ENCODE peak calls at places on chromosomes 11 and 22, in four cellular contexts. F, L, N and T are unnamed samples.
A peak's percentile ranks its signal among the peaks of the same experiment; 100 is the strongest.

GRCh38 chr11:56027354-56027753 is at the start of gene OR5AS1:
- DNase-seq in F (no peak), L (no peak), N (no peak), T (no peak)

GRCh38 chr11:113001709-113002108 is 40.5 kb downstream of the NCAM1 start:
- DNase-seq in F (no peak), L (no peak), N (no peak), T (no peak)

GRCh38 chr11:125797641-125798040 is 9.7 kb downstream of the PATE3 start:
- DNase-seq in F (no peak), L (no peak), N (no peak), T (no peak)

GRCh38 chr22:30643055-30643875 is 7.7 kb downstream of the SLC35E4 start:
- DNase-seq in F (no peak), L (no peak), N (no peak), T (no peak)

GRCh38 chr22:35728639-35729308 is 11.1 kb downstream of the APOL5 start:
- DNase-seq in F (no peak), L (no peak), N (no peak), T (no peak)

GRCh38 chr11:64021742-64022067 is 14.0 kb upstream of the FLRT1 start:
- DNase-seq in F (no peak), L (peak; percentile 39), N (no peak), T (no peak)

GRCh38 chr11:47899801-47900200 is 51.7 kb upstream of the NUP160 start:
- DNase-seq in F (peak; percentile 54), L (no peak), N (peak; percentile 75), T (no peak)

GRCh38 chr11:119992171-119993051 is 145.5 kb downstream of the TRIM29 start:
- DNase-seq in F (no peak), L (no peak), N (no peak), T (no peak)

GRCh38 chr11:47360341-47360740 is 7.8 kb upstream of the MYBPC3 start:
- DNase-seq in F (no peak), L (no peak), N (no peak), T (no peak)

GRCh38 chr22:24024354-24024753 is 13.2 kb downstream of the CABIN1 start:
- DNase-seq in F (no peak), L (no peak), N (no peak), T (no peak)
- TF ChIP-seq POLR2AphosphoS5 in F (no peak), L (no peak), N (no peak), T (no peak)

DNA sequence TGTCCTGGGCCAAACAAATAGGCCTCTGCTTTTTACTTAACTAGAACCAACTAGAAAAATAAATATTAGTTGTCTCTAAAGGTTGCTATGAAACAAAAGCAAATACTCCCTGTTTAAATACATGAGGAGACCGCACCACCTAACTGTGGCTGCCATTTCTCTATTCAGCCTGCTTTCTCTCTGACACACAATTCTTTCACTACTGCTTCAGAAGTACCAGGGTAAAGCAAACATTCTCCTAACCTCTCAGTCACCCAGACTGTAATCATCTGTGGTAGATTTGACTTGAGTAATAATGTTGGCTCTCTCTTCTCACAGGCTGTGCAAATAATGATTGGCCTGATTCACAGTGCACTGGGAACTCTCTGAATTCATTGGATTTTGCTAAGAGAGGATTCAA is 41.0 kb upstream of the MS4A8 start:
- DNase-seq in F (no peak), L (no peak), N (no peak), T (no peak)
- TF ChIP-seq SPI1 in F (no peak), L (no peak), N (no peak), T (no peak)

DNA sequence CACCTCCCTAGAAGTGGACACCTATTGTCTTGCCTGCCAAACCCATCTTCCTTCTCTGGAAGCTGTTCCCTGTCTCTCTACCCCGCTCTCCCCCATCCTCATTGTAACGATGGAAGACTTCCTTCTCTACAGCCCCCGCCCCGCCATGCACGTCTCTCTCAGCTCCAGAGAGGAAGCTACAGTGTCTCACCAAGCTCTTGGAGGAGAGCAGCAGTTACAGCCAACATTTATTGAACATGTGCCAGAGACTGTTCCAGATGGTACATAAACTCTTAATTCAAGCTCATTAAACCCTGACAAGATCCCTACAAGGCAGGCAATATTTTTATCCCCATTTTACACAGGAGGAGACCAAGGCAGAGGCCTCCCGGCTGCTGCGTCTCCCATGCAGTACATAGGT is 15.1 kb downstream of the MCHR1 start:
- DNase-seq in F (no peak), L (no peak), N (no peak), T (peak; percentile 49)
- TF ChIP-seq POLR2AphosphoS5 in F (no peak), L (no peak), N (no peak), T (no peak)

GRCh38 chr11:44565008-44565745 is at the start of gene CD82:
- DNase-seq in F (peak; percentile 91), L (peak; percentile 98), N (peak; percentile 84), T (peak; percentile 98)
- TF ChIP-seq SPI1 in F (no peak), L (no peak), N (no peak), T (no peak)

GRCh38 chr22:26658671-26659478 is 1.5 kb downstream of the MIAT start:
- DNase-seq in F (peak; percentile 59), L (peak; percentile 82), N (no peak), T (peak; percentile 83)
- TF ChIP-seq POLR2AphosphoS5 in F (no peak), L (no peak), N (no peak), T (no peak)

GRCh38 chr11:9688716-9689511 is 25.0 kb downstream of the SWAP70 start:
- DNase-seq in F (no peak), L (no peak), N (peak; percentile 81), T (no peak)
- TF ChIP-seq SPI1 in F (peak; percentile 31), L (no peak), N (peak; percentile 38), T (peak; percentile 28)